ENCODE peak calls at places on chromosome 14, in four cellular contexts. Z is GM12878, I is H1, S is HepG2. P is an unnamed sample. For H3K4me1, the result is how much of the 10 kb centered on the place peaks cover.

GRCh38 chr14:76564471-76565119 is 188.7 kb downstream of the ESRRB start:
- DNase-seq in Z (no peak), I (no peak), S (no peak), P (no peak)

GRCh38 chr14:72024043-72024407 is 91.8 kb downstream of the RGS6 start:
- DNase-seq in Z (peak), I (peak), S (peak), P (peak)

GRCh38 chr14:80266930-80267329 is 55.6 kb upstream of the DIO2 start:
- DNase-seq in Z (no peak), I (no peak), S (no peak), P (no peak)

GRCh38 chr14:74258705-74259035 is 19.4 kb downstream of the VSX2 start:
- DNase-seq in Z (no peak), I (no peak), S (no peak), P (no peak)

GRCh38 chr14:95876769-95877490 is at the start of gene TUNAR:
- DNase-seq in Z (no peak), I (no peak), S (no peak), P (no peak)

GRCh38 chr14:56181666-56182065 is 63.5 kb downstream of the PELI2 start:
- DNase-seq in Z (no peak), I (no peak), S (no peak), P (no peak)

GRCh38 chr14:96502621-96503251 is 554 bp downstream of the PAPOLA start:
- DNase-seq in Z (no peak), I (no peak), S (peak), P (no peak)

GRCh38 chr14:64324461-64325255 is 30.5 kb upstream of the ESR2 start:
- DNase-seq in Z (no peak), I (no peak), S (no peak), P (no peak)

GRCh38 chr14:50475460-50475859 is 56.9 kb downstream of the MAP4K5 start:
- DNase-seq in Z (no peak), I (no peak), S (peak), P (no peak)

GRCh38 chr14:56241441-56241840 is 123.2 kb downstream of the PELI2 start:
- DNase-seq in Z (no peak), I (no peak), S (no peak), P (no peak)

GRCh38 chr14:78737606-78738005 is 567.4 kb downstream of the NRXN3 start:
- DNase-seq in Z (no peak), I (no peak), S (no peak), P (no peak)

GRCh38 chr14:89270439-89271227 is 146.4 kb downstream of the FOXN3 start:
- DNase-seq in Z (peak), I (no peak), S (no peak), P (no peak)

GRCh38 chr14:50766338-50766886 is 64.5 kb downstream of the NIN start:
- DNase-seq in Z (no peak), I (no peak), S (no peak), P (no peak)

GRCh38 chr14:91374897-91375747 is 42.5 kb downstream of the CCDC88C start:
- DNase-seq in Z (no peak), I (no peak), S (no peak), P (no peak)

GRCh38 chr14:94119071-94119470 is 8.5 kb downstream of the IFI27 start:
- DNase-seq in Z (no peak), I (no peak), S (no peak), P (no peak)

GRCh38 chr14:69532561-69533335 is 41.9 kb downstream of the CCDC177 start:
- DNase-seq in Z (no peak), I (no peak), S (no peak), P (no peak)
- TF ChIP-seq SUZ12 in Z (no peak), I (no peak), S (no peak), P (no peak)

DNA sequence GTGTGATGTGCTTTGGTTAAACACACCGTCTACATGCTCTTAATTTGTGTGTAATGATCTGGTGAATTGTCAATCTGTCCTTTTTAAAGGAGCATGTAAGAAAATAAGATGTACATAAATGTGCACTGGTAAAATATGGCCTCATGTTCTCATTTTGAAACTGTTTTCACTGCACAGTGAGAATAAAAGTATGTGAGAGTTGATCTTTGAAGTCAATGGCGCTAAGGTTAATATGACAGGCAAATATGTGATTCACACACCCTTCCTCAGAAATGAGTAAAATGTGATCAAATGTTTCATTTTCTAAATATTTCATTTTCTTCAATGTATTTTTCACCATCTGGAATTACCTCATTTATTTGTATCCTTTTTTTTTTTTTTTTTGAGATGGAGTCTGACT is 8.3 kb upstream of the RNU6-7 start:
- DNase-seq in Z (no peak), I (no peak), S (no peak), P (no peak)
- H3K4me1 ChIP-seq in Z (under half), I (under half), S (under half), P (under half)

DNA sequence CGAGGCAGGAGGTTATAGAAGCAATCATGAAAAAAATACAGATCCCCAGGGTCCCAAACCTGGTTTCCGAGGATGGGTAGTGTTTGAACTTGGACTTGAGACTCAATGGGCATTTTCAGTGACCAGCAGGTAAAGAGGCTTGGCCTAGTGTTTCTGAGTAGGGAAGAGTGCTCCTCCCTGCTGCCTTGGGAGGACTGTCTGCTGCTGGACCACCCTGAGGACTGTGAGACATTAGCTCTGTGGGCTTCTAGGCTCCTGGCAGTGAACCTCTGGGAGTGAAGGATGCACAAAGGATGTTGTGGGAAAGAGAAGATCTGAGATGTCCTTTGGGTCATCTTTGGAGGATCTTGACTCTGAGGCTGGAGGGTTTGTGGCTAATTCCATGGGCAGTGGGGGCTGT is 30.5 kb downstream of the ANKRD9 start:
- DNase-seq in Z (no peak), I (no peak), S (no peak), P (no peak)
- TF ChIP-seq SUZ12 in Z (no peak), I (no peak), S (no peak), P (no peak)

GRCh38 chr14:22822619-22823551 is 6.8 kb upstream of the MRPL52 start:
- DNase-seq in Z (no peak), I (peak), S (peak), P (peak)

GRCh38 chr14:22822017-22822618 is 6.9 kb upstream of the SLC7A7 start:
- DNase-seq in Z (no peak), I (no peak), S (no peak), P (no peak)

GRCh38 chr14:22820731-22821130 is 5.5 kb upstream of the SLC7A7 start:
- DNase-seq in Z (no peak), I (no peak), S (no peak), P (no peak)

GRCh38 chr14:22821193-22822016 is 6.2 kb upstream of the SLC7A7 start:
- DNase-seq in Z (no peak), I (no peak), S (peak), P (no peak)

DNA sequence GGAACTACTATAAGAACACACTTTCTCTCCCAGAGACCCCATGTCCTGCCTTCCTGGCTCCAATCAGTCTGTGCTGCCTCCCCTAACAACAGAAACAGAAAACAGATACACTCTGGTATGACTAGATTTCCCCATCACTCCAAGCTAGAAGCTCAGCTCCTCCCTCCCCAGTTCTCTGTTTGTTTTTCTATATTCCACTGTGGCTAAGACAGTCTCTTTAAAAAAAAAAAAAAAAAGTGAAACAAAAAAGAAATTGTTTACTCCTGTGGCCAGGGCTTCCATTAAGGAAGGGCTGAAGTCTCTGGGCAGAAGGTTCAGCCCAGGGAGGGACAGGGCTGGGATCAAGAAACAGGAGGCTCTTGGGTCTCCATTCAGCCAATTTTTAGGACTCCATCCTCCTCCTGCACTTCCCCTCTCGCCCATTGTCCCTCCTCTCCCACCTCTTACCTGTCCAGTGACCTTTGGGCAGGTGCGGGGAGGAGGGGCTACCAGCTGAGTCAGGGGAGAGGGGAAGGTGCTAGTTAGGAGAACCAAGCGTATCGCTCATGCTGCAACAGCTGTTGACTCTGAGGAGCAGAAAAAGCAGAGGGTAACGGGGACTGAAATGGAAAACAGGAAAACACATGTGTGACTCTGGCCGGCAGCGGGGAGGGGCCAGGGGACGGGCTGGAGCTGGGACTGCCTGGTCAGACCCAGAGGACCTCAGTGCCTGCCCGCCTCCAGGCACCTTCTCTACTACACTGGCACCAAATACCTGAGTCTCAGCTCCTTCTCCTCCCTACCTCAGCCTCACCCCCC is 4.2 kb upstream of the SLC7A7 start:
- DNase-seq in Z (no peak), I (no peak), S (peak), P (no peak)
- H3K4me1 ChIP-seq in Z (under half), I (under half), S (half or more), P (under half)

GRCh38 chr14:37559386-37559785 is 35.7 kb downstream of the FOXA1 start:
- DNase-seq in Z (no peak), I (no peak), S (no peak), P (no peak)

GRCh38 chr14:37550511-37550910 is 44.5 kb downstream of the FOXA1 start:
- DNase-seq in Z (no peak), I (no peak), S (no peak), P (no peak)

GRCh38 chr14:37551119-37551518 is 43.9 kb downstream of the FOXA1 start:
- DNase-seq in Z (no peak), I (no peak), S (no peak), P (no peak)

GRCh38 chr14:37558740-37559139 is 36.3 kb downstream of the FOXA1 start:
- DNase-seq in Z (no peak), I (no peak), S (no peak), P (no peak)

GRCh38 chr14:37553935-37554550 is 41.0 kb downstream of the FOXA1 start:
- DNase-seq in Z (no peak), I (no peak), S (peak), P (no peak)
- TF ChIP-seq SUZ12 in Z (no peak), I (no peak), S (no peak), P (no peak)

GRCh38 chr14:24816011-24816928 is 182.3 kb upstream of the GZMB start:
- DNase-seq in Z (no peak), I (no peak), S (peak), P (no peak)
- H3K4me1 ChIP-seq in Z (under half), I (under half), S (half or more), P (under half)

GRCh38 chr14:38705220-38705619 is 397.8 kb downstream of the SEC23A start:
- DNase-seq in Z (no peak), I (no peak), S (no peak), P (no peak)
- TF ChIP-seq SUZ12 in Z (no peak), I (no peak), S (no peak), P (no peak)

GRCh38 chr14:70709726-70710382 is 68.1 kb downstream of the TTC9 start:
- DNase-seq in Z (no peak), I (no peak), S (peak), P (no peak)

GRCh38 chr14:70706177-70706576 is 64.5 kb downstream of the TTC9 start:
- DNase-seq in Z (no peak), I (no peak), S (peak), P (no peak)

GRCh38 chr14:70704960-70705359 is 63.2 kb downstream of the TTC9 start:
- DNase-seq in Z (no peak), I (no peak), S (no peak), P (no peak)

GRCh38 chr14:70707138-70708038 is 65.7 kb downstream of the TTC9 start:
- DNase-seq in Z (peak), I (no peak), S (peak), P (no peak)

DNA sequence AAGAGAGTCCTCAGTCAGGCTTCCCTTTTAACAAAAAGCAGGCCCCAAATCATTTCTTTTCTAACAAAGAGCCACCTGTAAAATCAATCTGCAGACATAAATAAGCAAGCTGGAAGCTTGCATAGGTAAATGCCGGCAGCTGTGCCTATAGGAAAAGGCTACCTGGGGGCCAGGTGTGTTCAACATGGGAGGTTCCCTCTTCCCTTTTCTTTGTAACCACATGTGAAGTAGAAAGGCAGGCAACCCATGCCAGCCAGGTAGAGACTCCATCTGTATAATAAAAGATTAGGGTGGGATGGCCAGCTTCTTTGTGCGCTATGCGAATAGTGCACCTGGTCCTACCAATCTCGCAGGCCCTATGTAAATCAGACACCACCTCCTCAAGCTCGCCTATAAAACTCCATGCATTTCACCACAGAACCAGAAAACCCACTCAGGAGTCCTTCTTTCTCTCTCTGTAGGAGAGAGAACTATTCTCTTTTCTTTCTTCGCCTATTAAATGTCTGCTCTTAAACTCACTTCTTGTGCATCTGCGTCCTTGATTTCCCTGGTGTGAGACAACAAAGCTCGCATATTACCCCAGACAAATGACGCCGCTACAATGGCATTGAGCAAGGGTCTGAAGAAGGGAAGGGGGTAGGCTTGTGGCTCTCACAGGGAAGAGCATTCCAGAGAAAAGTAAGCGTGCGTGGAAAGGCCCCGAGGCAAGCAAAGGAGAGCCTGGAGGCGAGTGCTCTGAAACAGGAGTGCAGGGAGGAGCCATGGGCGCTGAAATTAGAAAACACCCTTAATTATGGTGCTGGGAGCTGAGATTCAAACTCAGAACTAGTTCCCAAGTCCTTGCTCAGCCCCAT is 67.2 kb downstream of the TTC9 start:
- DNase-seq in Z (no peak), I (peak), S (no peak), P (no peak)
- H3K4me1 ChIP-seq in Z (under half), I (under half), S (half or more), P (under half)

DNA sequence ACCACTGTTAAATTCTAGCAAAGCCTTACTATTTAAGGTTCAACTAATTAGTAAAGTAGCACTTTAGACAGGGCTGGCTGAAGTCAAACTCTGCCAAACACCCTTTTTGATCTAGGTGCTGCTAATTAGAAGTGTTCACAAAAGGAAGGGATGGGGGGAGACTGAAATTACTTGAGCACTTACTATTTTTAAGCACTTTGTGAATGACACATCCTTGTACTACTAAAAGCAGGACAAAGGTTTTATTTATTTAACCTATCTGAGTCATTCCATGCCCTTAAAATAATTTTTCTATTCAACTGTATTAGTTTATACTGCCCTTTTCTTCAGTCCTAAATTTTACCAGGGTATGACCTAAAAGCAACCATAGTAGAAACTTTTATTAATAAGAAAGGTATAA is 20.1 kb downstream of the MBIP start:
- DNase-seq in Z (peak), I (no peak), S (peak), P (no peak)
- TF ChIP-seq SUZ12 in Z (no peak), I (no peak), S (no peak), P (no peak)